ENCODE peak calls at places on chromosomes 1 and 21, in seven cellular contexts. E is ACHN; B is sigmoid colon; A is activated CD4-positive, CD25-positive, alpha-beta regulatory T cell treated with anti-CD3 and anti-CD28 coated beads, Interleukin-2, amount 50 U/mL, for 72 hours; O is NCI-H1436; D is Caki2; G is pancreas. N is an unnamed sample.

GRCh38 chr1:37017737-37018136 is 16.6 kb downstream of the GRIK3 start:
- DNase-seq in E (no peak), B (no peak), A (no peak), O (no peak), D (no peak), G (no peak), N (no peak)

GRCh38 chr1:84689514-84690396 is 506 bp downstream of the SSX2IP start:
- DNase-seq in E (peak), B (peak), A (no peak), O (peak), D (peak), G (no peak), N (peak)

GRCh38 chr1:16088996-16089395 is 15.5 kb upstream of the FAM131C start:
- DNase-seq in E (peak), B (no peak), A (no peak), O (no peak), D (peak), G (no peak), N (no peak)

GRCh38 chr1:34199927-34200326 is 23.2 kb downstream of the C1orf94 start:
- DNase-seq in E (no peak), B (no peak), A (no peak), O (no peak), D (peak), G (no peak), N (no peak)

GRCh38 chr1:32894019-32894600 is 7.1 kb downstream of the TMEM54 start:
- DNase-seq in E (no peak), B (no peak), A (no peak), O (no peak), D (no peak), G (no peak), N (peak)

GRCh38 chr1:232130815-232131474 is 499.0 kb downstream of the SIPA1L2 start:
- DNase-seq in E (no peak), B (no peak), A (no peak), O (no peak), D (no peak), G (no peak), N (no peak)

GRCh38 chr1:91655912-91656449 is 155.3 kb downstream of the CDC7 start:
- DNase-seq in E (no peak), B (no peak), A (no peak), O (no peak), D (no peak), G (no peak), N (no peak)

GRCh38 chr1:199009447-199009846 is 370.6 kb downstream of the PTPRC start:
- DNase-seq in E (no peak), B (no peak), A (no peak), O (no peak), D (no peak), G (no peak), N (no peak)

GRCh38 chr1:22814176-22815042 is 103.8 kb downstream of the EPHB2 start:
- DNase-seq in E (no peak), B (peak), A (no peak), O (no peak), D (no peak), G (peak), N (peak)

GRCh38 chr21:21003701-21004100 is 5.5 kb downstream of the NCAM2 start:
- DNase-seq in E (peak), B (no peak), A (no peak), O (peak), D (peak), G (no peak), N (no peak)

GRCh38 chr1:201488817-201489581 is 17.9 kb downstream of the CSRP1 start:
- DNase-seq in E (peak), B (peak), A (no peak), O (no peak), D (peak), G (peak), N (no peak)